ENCODE peak calls at places on chromosome 7, in seven cellular contexts. W is neural progenitor cell; D is adipocyte; Q is adrenal gland; K is NCI-H2029 treated with DMSO at 0.1 percent for 48 hours; H is T follicular helper cell; T is activated effector memory CD4-positive, alpha-beta T cell treated with anti-CD3 and anti-CD28 coated beads, Interleukin-2, amount 50 U/mL, for 16 hours. P is an unnamed sample.

GRCh38 chr7:142459557-142459963 is 201.7 kb upstream of the PRSS58 start:
- DNase-seq in W (peak), D (peak), Q (no peak), K (peak), H (no peak), T (no peak), P (peak)

GRCh38 chr7:98205162-98205845 is 5.9 kb upstream of the BHLHA15 start:
- DNase-seq in W (no peak), D (no peak), Q (peak), K (no peak), H (no peak), T (no peak), P (no peak)

GRCh38 chr7:130473289-130473688 is 18.6 kb upstream of the MEST start:
- DNase-seq in W (no peak), D (no peak), Q (no peak), K (no peak), H (no peak), T (no peak), P (no peak)

GRCh38 chr7:80385512-80385911 is 126.4 kb downstream of the GNAT3 start:
- DNase-seq in W (no peak), D (peak), Q (no peak), K (no peak), H (no peak), T (no peak), P (no peak)

GRCh38 chr7:116610210-116610609 is 61.8 kb upstream of the MET start:
- DNase-seq in W (no peak), D (no peak), Q (no peak), K (no peak), H (no peak), T (no peak), P (no peak)

GRCh38 chr7:65390588-65390987 is 16.9 kb downstream of the ZNF92 start:
- DNase-seq in W (no peak), D (no peak), Q (peak), K (no peak), H (no peak), T (no peak), P (no peak)

GRCh38 chr7:150787321-150788281 is 12.6 kb downstream of the TMEM176B start:
- DNase-seq in W (no peak), D (no peak), Q (peak), K (peak), H (no peak), T (no peak), P (no peak)

GRCh38 chr7:5638994-5639393 is 142.5 kb downstream of the RNF216 start:
- DNase-seq in W (peak), D (peak), Q (no peak), K (no peak), H (no peak), T (no peak), P (no peak)

GRCh38 chr7:27096756-27097514 is 1.1 kb upstream of the HOXA1 start:
- DNase-seq in W (peak), D (no peak), Q (peak), K (no peak), H (no peak), T (no peak), P (no peak)

GRCh38 chr7:108848486-108848885 is 278.8 kb downstream of the DNAJB9 start:
- DNase-seq in W (no peak), D (no peak), Q (no peak), K (no peak), H (no peak), T (no peak), P (no peak)

GRCh38 chr7:8070451-8071180 is 102.0 kb downstream of the GLCCI1 start:
- DNase-seq in W (no peak), D (no peak), Q (no peak), K (no peak), H (no peak), T (no peak), P (no peak)

GRCh38 chr7:134856141-134856540 is 76.7 kb downstream of the CALD1 start:
- DNase-seq in W (no peak), D (peak), Q (no peak), K (no peak), H (no peak), T (no peak), P (no peak)

GRCh38 chr7:29360633-29361625 is 166.4 kb downstream of the CHN2 start:
- DNase-seq in W (no peak), D (no peak), Q (no peak), K (no peak), H (no peak), T (no peak), P (no peak)

GRCh38 chr7:76292206-76292573 is 10.3 kb upstream of the HSPB1 start:
- DNase-seq in W (no peak), D (peak), Q (no peak), K (no peak), H (no peak), T (no peak), P (no peak)

GRCh38 chr7:67900456-67900855 is 903.8 kb downstream of the TYW1 start:
- DNase-seq in W (no peak), D (no peak), Q (no peak), K (no peak), H (no peak), T (no peak), P (no peak)

GRCh38 chr7:104156842-104157277 is 51.0 kb downstream of the ORC5 start:
- DNase-seq in W (peak), D (peak), Q (no peak), K (peak), H (no peak), T (no peak), P (peak)

GRCh38 chr7:44772440-44772839 is 23.8 kb downstream of the ZMIZ2 start:
- DNase-seq in W (no peak), D (no peak), Q (no peak), K (no peak), H (no peak), T (no peak), P (no peak)

P was measured in SHP77.